ENCODE peak calls at places on chromosomes 12 and 14, in eight cellular contexts. O, N, S, R, H, E, M and K are unnamed samples.

GRCh38 chr14:50830932-50831703 is at the start of gene NIN:
- DNase-seq in O (no peak), N (peak; percentile 58), S (peak; percentile 91), R (peak; percentile 41), H (peak; percentile 87), E (peak; percentile 95), M (peak; percentile 67), K (peak; percentile 64)

GRCh38 chr12:76032043-76032981 is 736 bp upstream of the PHLDA1 start:
- DNase-seq in O (no peak), N (peak; percentile 71), S (no peak), R (peak; percentile 62), H (peak; percentile 31), E (peak; percentile 90), M (no peak), K (no peak)

GRCh38 chr12:98646165-98646764 is 1.2 kb downstream of the APAF1 start:
- DNase-seq in O (no peak), N (peak; percentile 43), S (no peak), R (no peak), H (peak; percentile 27), E (peak; percentile 63), M (no peak), K (no peak)

GRCh38 chr12:122207391-122207790 is 3.9 kb downstream of the B3GNT4 start:
- DNase-seq in O (no peak), N (no peak), S (no peak), R (no peak), H (no peak), E (no peak), M (no peak), K (no peak)

GRCh38 chr12:67025543-67026114 is 243.5 kb upstream of the CAND1 start:
- DNase-seq in O (peak; percentile 24), N (no peak), S (no peak), R (no peak), H (peak; percentile 40), E (peak; percentile 15), M (no peak), K (no peak)

GRCh38 chr14:54681819-54682261 is 114.9 kb downstream of the SAMD4A start:
- DNase-seq in O (no peak), N (peak; percentile 95), S (no peak), R (no peak), H (no peak), E (no peak), M (no peak), K (no peak)

GRCh38 chr12:103924761-103925641 is 5.2 kb upstream of the HSP90B1 start:
- DNase-seq in O (peak; percentile 30), N (peak; percentile 82), S (no peak), R (no peak), H (no peak), E (peak; percentile 78), M (peak; percentile 59), K (no peak)

GRCh38 chr14:105014631-105015030 is 6.3 kb downstream of the CDCA4 start:
- DNase-seq in O (no peak), N (no peak), S (no peak), R (no peak), H (no peak), E (no peak), M (no peak), K (no peak)

DNA sequence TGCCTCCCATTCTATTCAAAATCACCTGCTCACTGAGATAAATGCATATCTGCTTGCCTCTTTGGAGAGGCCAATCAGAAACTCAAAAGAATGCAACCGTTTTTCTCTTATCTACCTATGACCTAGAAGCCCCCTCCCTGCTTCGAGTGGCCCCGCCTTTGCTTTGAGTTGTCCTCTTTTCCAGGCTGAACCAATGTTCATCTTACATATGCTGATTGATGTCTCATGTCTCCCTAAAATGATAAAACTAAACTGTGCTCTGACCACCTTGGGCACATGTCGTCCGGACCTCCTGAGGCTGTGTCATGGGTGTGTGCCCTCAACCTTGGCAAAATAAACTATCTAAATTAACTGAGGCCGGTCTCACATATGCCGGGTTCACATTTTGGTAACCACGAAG is 64.1 kb upstream of the HECTD1 start:
- DNase-seq in O (no peak), N (no peak), S (no peak), R (no peak), H (no peak), E (no peak), M (no peak), K (no peak)
- H3K9me3 ChIP-seq in O (no peaks in the 10 kb centered on the region), N (peaks cover 6% of the 10 kb centered on the region), S (no peaks in the 10 kb centered on the region), R (peaks cover 8% of the 10 kb centered on the region), H (peaks cover 10% of the 10 kb centered on the region), E (no peaks in the 10 kb centered on the region), M (no peaks in the 10 kb centered on the region), K (no peaks in the 10 kb centered on the region)

DNA sequence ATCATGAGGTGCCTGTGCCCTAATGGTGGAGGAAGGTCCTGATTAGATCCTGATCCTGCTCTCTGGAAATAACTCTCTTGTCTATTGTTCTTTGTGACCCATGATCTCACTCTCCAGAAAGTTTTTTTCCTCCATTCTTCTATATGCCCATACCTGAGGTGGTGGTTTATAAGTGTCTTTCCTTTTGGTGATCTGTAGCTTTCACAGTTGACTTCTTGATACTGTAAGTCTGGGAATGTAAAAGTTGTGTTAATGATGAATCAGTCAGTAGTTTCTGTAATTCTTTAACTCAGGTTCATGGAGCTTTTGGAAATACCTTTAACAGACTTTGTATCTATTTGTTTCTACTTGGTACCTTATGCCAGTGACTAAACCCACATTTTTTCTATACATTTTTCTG is 444.0 kb upstream of the FLRT2 start:
- DNase-seq in O (no peak), N (no peak), S (no peak), R (no peak), H (no peak), E (no peak), M (no peak), K (no peak)
- H3K9me3 ChIP-seq in O (no peaks in the 10 kb centered on the region), N (no peaks in the 10 kb centered on the region), S (no peaks in the 10 kb centered on the region), R (no peaks in the 10 kb centered on the region), H (no peaks in the 10 kb centered on the region), E (no peaks in the 10 kb centered on the region), M (no peaks in the 10 kb centered on the region), K (peaks cover 3% of the 10 kb centered on the region)

DNA sequence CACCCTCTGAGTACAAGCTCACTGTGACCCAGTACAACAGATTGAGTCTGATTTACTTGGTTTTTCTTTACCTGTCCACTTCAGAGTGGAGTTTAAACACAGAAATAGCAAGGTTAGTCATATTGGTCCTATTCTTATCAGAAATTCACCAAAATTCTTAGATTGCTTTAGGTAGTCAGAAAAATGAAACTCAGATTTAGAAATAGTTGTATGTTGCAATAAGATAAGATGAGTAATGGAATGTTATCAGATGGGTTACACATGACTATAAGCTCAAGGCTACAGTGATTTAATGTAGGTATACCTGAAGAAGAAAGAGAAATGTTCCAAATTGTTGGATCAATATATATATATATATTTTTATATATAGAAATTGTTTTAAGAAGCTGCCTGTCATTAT is 524.1 kb downstream of the LRFN5 start:
- DNase-seq in O (no peak), N (no peak), S (no peak), R (no peak), H (no peak), E (peak; percentile 18), M (no peak), K (no peak)
- H3K9me3 ChIP-seq in O (no peaks in the 10 kb centered on the region), N (no peaks in the 10 kb centered on the region), S (no peaks in the 10 kb centered on the region), R (no peaks in the 10 kb centered on the region), H (no peaks in the 10 kb centered on the region), E (no peaks in the 10 kb centered on the region), M (no peaks in the 10 kb centered on the region), K (no peaks in the 10 kb centered on the region)

GRCh38 chr12:78403136-78403535 is 461.4 kb upstream of the SYT1 start:
- DNase-seq in O (no peak), N (peak; percentile 94), S (no peak), R (no peak), H (no peak), E (peak; percentile 67), M (peak; percentile 54), K (no peak)
- H3K9me3 ChIP-seq in O (no peaks in the 10 kb centered on the region), N (no peaks in the 10 kb centered on the region), S (no peaks in the 10 kb centered on the region), R (no peaks in the 10 kb centered on the region), H (no peaks in the 10 kb centered on the region), E (no peaks in the 10 kb centered on the region), M (no peaks in the 10 kb centered on the region), K (no peaks in the 10 kb centered on the region)